ENCODE peak calls at places on chromosome 13, in four cellular contexts. R, K, J and G are unnamed samples.

GRCh38 chr13:64158910-64159309 is 2743.3 kb upstream of the PCDH20 start:
- DNase-seq in J (no peak), K (peak; percentile 72), R (no peak), G (no peak)

GRCh38 chr13:28640861-28641599 is 17.9 kb upstream of the POMP start:
- DNase-seq in K (no peak), R (no peak), J (no peak), G (no peak)

GRCh38 chr13:107367258-107367657 is 799.3 kb upstream of the ARGLU1 start:
- DNase-seq in R (no peak), K (no peak), J (no peak), G (no peak)

GRCh38 chr13:113192902-113193301 is 15.6 kb downstream of the PCID2 start:
- DNase-seq in R (no peak), J (no peak), K (no peak), G (no peak)

GRCh38 chr13:59856281-59856810 is 307.4 kb downstream of the DIAPH3 start:
- DNase-seq in R (no peak), K (no peak), J (no peak), G (no peak)

GRCh38 chr13:36555151-36555986 is 118.5 kb upstream of the SERTM1 start:
- DNase-seq in J (no peak), R (no peak), K (peak; percentile 89), G (no peak)

GRCh38 chr13:75417647-75418046 is 64.3 kb downstream of the TBC1D4 start:
- DNase-seq in K (no peak), J (no peak), R (no peak), G (no peak)

GRCh38 chr13:21232196-21232595 is 55.7 kb downstream of the MRPL57 start:
- DNase-seq in K (peak; percentile 92), J (no peak), R (no peak), G (no peak)

GRCh38 chr13:87234981-87235380 is 436.2 kb upstream of the SLITRK5 start:
- DNase-seq in J (no peak), K (no peak), R (no peak), G (no peak)

GRCh38 chr13:114112826-114113322 is 19.5 kb downstream of the RASA3 start:
- DNase-seq in J (no peak), R (no peak), K (no peak), G (no peak)

GRCh38 chr13:42211704-42212103 is 60.2 kb upstream of the AKAP11 start:
- DNase-seq in J (no peak), K (peak; percentile 12), R (no peak), G (peak; percentile 10)